ENCODE peak calls at places on chromosomes 2 and 18, in seven cellular contexts. W is H9, P is right lobe of liver, I is heart left ventricle, U is heart right ventricle, L is neural progenitor cell, F is HepG2. M is an unnamed sample. For H3K4me1, the result is how much of the 10 kb centered on the place peaks cover.

GRCh38 chr18:11081009-11081532 is 68.3 kb downstream of the PIEZO2 start:
- DNase-seq in W (no peak), P (no peak), I (no peak), U (no peak), L (no peak), F (no peak), M (no peak)

GRCh38 chr2:99836670-99837069 is 305.7 kb downstream of the AFF3 start:
- DNase-seq in W (no peak), P (no peak), I (no peak), U (no peak), L (no peak), F (no peak), M (no peak)

GRCh38 chr2:135985826-135986393 is 484 bp upstream of the DARS1 start:
- DNase-seq in W (no peak), P (no peak), I (no peak), U (no peak), L (no peak), F (no peak), M (no peak)

GRCh38 chr2:85213404-85213803 is 80.2 kb downstream of the TCF7L1 start:
- DNase-seq in W (no peak), P (no peak), I (no peak), U (no peak), L (no peak), F (no peak), M (no peak)

GRCh38 chr18:48488388-48488850 is 50.4 kb upstream of the CTIF start:
- DNase-seq in W (no peak), P (peak), I (peak), U (peak), L (no peak), F (peak), M (peak)

GRCh38 chr2:180520206-180520605 is 460.2 kb upstream of the UBE2E3 start:
- DNase-seq in W (no peak), P (no peak), I (no peak), U (no peak), L (no peak), F (no peak), M (no peak)

GRCh38 chr2:60550151-60550983 is 3.1 kb downstream of the BCL11A start:
- DNase-seq in W (peak), P (peak), I (peak), U (peak), L (peak), F (peak), M (peak)

GRCh38 chr2:171316220-171316619 is 117.6 kb downstream of the METTL8 start:
- DNase-seq in W (peak), P (no peak), I (no peak), U (no peak), L (peak), F (no peak), M (no peak)

GRCh38 chr2:177383935-177384334 is 8.6 kb upstream of the AGPS start:
- DNase-seq in W (no peak), P (no peak), I (no peak), U (no peak), L (no peak), F (no peak), M (no peak)

GRCh38 chr2:25938345-25938744 is 44.0 kb downstream of the KIF3C start:
- DNase-seq in W (no peak), P (no peak), I (peak), U (peak), L (no peak), F (no peak), M (no peak)

GRCh38 chr2:46847726-46848421 is 67.7 kb downstream of the MCFD2 start:
- DNase-seq in W (no peak), P (peak), I (no peak), U (no peak), L (no peak), F (no peak), M (no peak)

GRCh38 chr2:42830922-42831574 is 38.7 kb upstream of the HAAO start:
- DNase-seq in W (no peak), P (no peak), I (no peak), U (no peak), L (no peak), F (no peak), M (no peak)

GRCh38 chr18:62550746-62551145 is 27.9 kb downstream of the ZCCHC2 start:
- DNase-seq in W (no peak), P (no peak), I (no peak), U (no peak), L (no peak), F (no peak), M (no peak)

GRCh38 chr2:215598376-215598975 is 162.6 kb upstream of the FN1 start:
- DNase-seq in W (no peak), P (no peak), I (no peak), U (no peak), L (no peak), F (no peak), M (no peak)

GRCh38 chr2:191051177-191051576 is 37.2 kb upstream of the STAT1 start:
- DNase-seq in W (no peak), P (no peak), I (no peak), U (no peak), L (no peak), F (no peak), M (no peak)

GRCh38 chr2:33015421-33016142 is 68.8 kb downstream of the LTBP1 start:
- DNase-seq in W (no peak), P (no peak), I (peak), U (no peak), L (no peak), F (peak), M (peak)

GRCh38 chr2:141820893-141821292 is 309.9 kb downstream of the LRP1B start:
- DNase-seq in W (no peak), P (no peak), I (no peak), U (no peak), L (peak), F (no peak), M (no peak)

GRCh38 chr2:65802298-65802942 is 370.0 kb upstream of the SPRED2 start:
- DNase-seq in W (no peak), P (no peak), I (no peak), U (no peak), L (no peak), F (no peak), M (no peak)

GRCh38 chr2:222479855-222480254 is 55.5 kb downstream of the SGPP2 start:
- DNase-seq in W (no peak), P (no peak), I (no peak), U (no peak), L (no peak), F (no peak), M (no peak)

GRCh38 chr2:220276736-220277444 is 649.5 kb downstream of the SLC4A3 start:
- DNase-seq in W (no peak), P (no peak), I (no peak), U (no peak), L (no peak), F (no peak), M (no peak)

GRCh38 chr2:153096272-153096671 is 377.9 kb downstream of the ARL6IP6 start:
- DNase-seq in W (no peak), P (no peak), I (no peak), U (no peak), L (no peak), F (no peak), M (no peak)

GRCh38 chr2:201233192-201234166 is 26.9 kb upstream of the CASP8 start:
- DNase-seq in W (peak), P (peak), I (peak), U (peak), L (no peak), F (peak), M (peak)

GRCh38 chr2:96537734-96538486 is 1.4 kb downstream of the ARID5A start:
- DNase-seq in W (no peak), P (peak), I (no peak), U (no peak), L (peak), F (no peak), M (no peak)
- H3K4me1 ChIP-seq in W (under half), P (under half), I (half or more), U (half or more), L (under half), F (under half), M (under half)

DNA sequence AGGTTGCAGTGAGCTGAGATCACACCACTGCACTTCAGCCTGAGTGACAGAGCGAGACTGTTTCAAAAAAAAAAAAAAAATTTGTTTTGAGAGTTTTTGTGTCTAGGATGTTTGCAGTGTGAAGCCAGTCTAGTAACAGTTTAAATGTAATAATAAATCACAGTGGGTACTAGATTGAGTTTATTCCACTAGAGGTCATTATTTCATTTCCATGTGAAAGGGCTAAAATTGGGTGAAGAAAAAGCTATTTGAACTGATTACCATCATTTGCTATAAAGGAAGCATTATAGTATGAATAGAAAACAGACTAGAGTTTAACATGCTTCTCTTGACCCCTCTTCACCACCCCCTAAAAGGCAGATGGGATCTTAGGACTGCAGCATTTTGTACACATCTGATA is 20.3 kb downstream of the SNRPD1 start:
- DNase-seq in W (no peak), P (no peak), I (no peak), U (no peak), L (no peak), F (no peak), M (no peak)
- TF ChIP-seq CTCF in W (no peak), P (peak), I (no peak), U (no peak), L (no peak), F (no peak), M (no peak)

DNA sequence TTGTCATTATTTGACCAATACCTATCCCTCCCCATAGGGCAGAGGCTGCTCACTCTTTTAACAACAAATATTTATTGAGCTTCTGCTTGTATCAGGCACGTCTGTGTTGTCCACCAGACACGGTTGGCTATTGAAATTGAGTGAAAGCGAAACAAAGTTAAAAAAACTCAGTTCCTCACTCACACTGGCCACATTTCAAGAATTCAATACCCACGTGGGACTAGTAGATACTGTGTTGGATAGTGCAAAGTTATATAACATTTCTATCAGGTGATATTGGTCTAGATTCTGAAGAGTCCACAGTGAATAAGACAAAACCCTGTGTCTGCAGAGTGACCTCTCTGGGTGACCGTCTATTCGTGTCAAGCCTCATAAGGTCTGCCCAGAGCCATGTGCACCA is 43.9 kb upstream of the GALR1 start:
- DNase-seq in W (no peak), P (no peak), I (no peak), U (no peak), L (no peak), F (no peak), M (no peak)
- H3K4me1 ChIP-seq in W (under half), P (under half), I (under half), U (under half), L (under half), F (under half), M (under half)

DNA sequence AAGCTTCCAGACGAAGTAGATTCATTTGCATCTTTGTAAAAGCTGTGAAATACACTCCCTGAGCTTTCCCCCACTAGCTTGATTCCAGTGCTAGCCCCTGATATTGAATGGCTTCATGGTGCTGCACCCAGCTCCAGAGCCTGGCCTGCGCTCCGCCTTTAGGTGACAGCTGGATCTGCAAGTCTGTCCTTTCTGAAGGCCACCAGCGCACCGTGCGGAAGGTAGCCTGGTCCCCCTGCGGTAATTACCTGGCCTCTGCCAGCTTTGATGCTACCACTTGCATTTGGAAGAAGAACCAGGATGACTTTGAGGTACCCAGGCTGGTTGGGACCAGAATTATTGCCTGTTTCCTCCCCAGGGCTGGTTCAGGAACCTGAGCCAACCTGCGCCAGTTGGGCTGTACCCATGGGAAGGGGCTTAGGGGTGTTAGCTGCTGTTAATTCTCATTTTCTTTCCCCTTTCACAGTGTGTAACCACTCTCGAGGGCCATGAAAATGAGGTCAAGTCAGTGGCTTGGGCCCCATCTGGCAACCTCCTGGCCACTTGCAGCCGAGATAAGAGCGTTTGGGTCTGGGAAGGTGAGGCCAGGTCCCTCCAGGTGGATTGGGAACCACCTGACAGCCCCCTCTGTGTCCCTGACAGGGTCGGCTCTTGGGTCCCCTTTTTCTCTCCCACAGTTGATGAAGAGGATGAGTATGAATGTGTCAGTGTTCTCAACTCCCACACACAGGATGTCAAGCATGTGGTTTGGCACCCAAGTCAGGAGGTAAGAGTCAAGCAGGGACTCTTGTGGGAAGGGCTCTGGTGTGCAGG is 1.3 kb downstream of the CIAO1 start:
- DNase-seq in W (peak), P (peak), I (no peak), U (no peak), L (peak), F (peak), M (peak)
- TF ChIP-seq CTCF in W (peak), P (peak), I (no peak), U (no peak), L (peak), F (peak), M (no peak)

GRCh38 chr2:224404766-224405165 is 2.9 kb upstream of the FAM124B start:
- DNase-seq in W (no peak), P (no peak), I (no peak), U (no peak), L (no peak), F (no peak), M (no peak)
- H3K4me1 ChIP-seq in W (under half), P (under half), I (under half), U (under half), L (under half), F (under half), M (under half)

GRCh38 chr2:82282111-82282882 is 1977.7 kb upstream of the LRRTM1 start:
- DNase-seq in W (peak), P (no peak), I (no peak), U (no peak), L (peak), F (peak), M (no peak)
- TF ChIP-seq CTCF in W (peak), P (peak), I (no peak), U (no peak), L (peak), F (peak), M (no peak)

DNA sequence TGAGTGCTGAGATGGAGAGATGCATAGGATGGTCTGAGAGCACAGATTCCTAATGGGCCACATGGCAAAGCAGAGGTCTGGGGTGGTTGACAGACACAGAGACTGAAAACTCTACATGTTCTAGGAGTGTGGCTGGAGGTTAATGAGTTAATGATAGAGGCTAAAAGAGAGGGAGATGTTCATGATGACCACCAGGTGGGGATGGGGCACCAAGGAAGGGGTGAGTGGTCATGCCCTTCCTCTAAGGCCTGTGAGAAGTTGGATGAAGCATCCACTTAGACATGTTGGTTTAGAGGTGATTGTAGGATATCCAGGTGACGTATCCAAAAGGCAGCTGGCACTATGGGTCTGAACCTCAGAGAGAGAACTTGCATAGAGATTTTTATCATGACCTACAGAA is 102.1 kb downstream of the LRP2 start:
- DNase-seq in W (peak), P (no peak), I (no peak), U (no peak), L (peak), F (no peak), M (no peak)
- H3K4me1 ChIP-seq in W (under half), P (under half), I (under half), U (under half), L (under half), F (under half), M (under half)

GRCh38 chr2:111712940-111713339 is 171.1 kb downstream of the ANAPC1 start:
- DNase-seq in W (no peak), P (no peak), I (no peak), U (no peak), L (peak), F (no peak), M (no peak)
- TF ChIP-seq CTCF in W (no peak), P (no peak), I (no peak), U (no peak), L (no peak), F (no peak), M (no peak)

DNA sequence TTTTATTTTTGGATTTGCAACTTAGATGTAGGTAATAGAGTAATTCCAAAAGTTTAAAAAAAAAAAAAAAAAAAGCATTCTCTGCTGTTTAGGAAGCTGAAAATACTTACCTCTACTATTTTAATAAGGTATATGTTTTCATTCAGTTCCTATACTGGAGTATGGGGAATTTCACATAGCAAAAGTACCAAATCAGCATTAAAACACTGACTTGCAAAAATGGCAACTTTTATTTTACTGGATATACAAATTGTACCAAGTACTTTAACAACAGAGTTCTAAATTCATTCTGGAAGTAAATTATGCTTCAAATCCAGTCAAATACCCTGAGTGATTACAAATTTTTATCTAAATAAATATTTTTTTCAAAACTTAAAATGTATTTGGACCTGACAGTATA is 76.7 kb downstream of the TCF4 start:
- DNase-seq in W (no peak), P (no peak), I (no peak), U (no peak), L (no peak), F (no peak), M (no peak)
- H3K4me1 ChIP-seq in W (under half), P (under half), I (under half), U (under half), L (under half), F (under half), M (under half)

M was measured in pancreas.